ENCODE peak calls at places on chromosomes 7 and 10, in nine cellular contexts. B is H7; H is IMR-90; E is fibroblast of pulmonary artery; U is Daoy; I is CD14-positive monocyte; F is nucleus accumbens; J is thoracic aorta; Q is CD4-positive, alpha-beta memory T cell. G is an unnamed sample.

GRCh38 chr10:78139336-78139735 is 105.7 kb downstream of the RPS24 start:
- DNase-seq in U (no peak), I (no peak), F (no peak), J (no peak), H (no peak), E (no peak), Q (no peak), B (peak), G (no peak)

GRCh38 chr7:2008101-2008935 is 224.4 kb downstream of the MAD1L1 start:
- DNase-seq in I (peak), F (no peak), U (no peak), H (no peak), Q (no peak), J (no peak), E (no peak), B (no peak), G (no peak)

GRCh38 chr10:99920901-99921300 is 88.8 kb downstream of the DNMBP start:
- DNase-seq in B (no peak), I (no peak), U (peak), H (peak), J (no peak), E (peak), Q (no peak), F (no peak), G (no peak)

GRCh38 chr7:146660839-146661238 is 544.2 kb downstream of the CNTNAP2 start:
- DNase-seq in E (no peak), H (no peak), B (no peak), I (no peak), U (no peak), Q (no peak), F (no peak), J (no peak), G (no peak)

GRCh38 chr10:84204610-84205009 is 10.3 kb downstream of the CDHR1 start:
- DNase-seq in F (no peak), U (no peak), J (no peak), E (no peak), I (no peak), H (no peak), Q (no peak), B (no peak), G (no peak)

GRCh38 chr10:60032723-60033122 is 126.4 kb upstream of the CCDC6 start:
- DNase-seq in U (peak), I (peak), Q (no peak), H (peak), E (peak), F (peak), B (peak), J (peak), G (peak)

GRCh38 chr7:98703916-98704315 is 86.8 kb downstream of the NPTX2 start:
- DNase-seq in E (no peak), J (no peak), I (no peak), F (no peak), B (no peak), U (no peak), H (no peak), Q (no peak), G (no peak)

GRCh38 chr10:126839094-126839761 is 66.0 kb upstream of the DOCK1 start:
- DNase-seq in F (peak), H (no peak), I (no peak), J (no peak), Q (no peak), U (no peak), E (no peak), B (no peak), G (no peak)

GRCh38 chr10:88702848-88703597 is 3.0 kb upstream of the LIPK start:
- DNase-seq in I (no peak), H (peak), F (no peak), Q (no peak), B (peak), J (no peak), U (peak), E (no peak), G (peak)

GRCh38 chr7:85659364-85659763 is 472.5 kb upstream of the SEMA3D start:
- DNase-seq in I (no peak), H (peak), Q (no peak), F (no peak), J (no peak), U (peak), B (no peak), E (peak), G (no peak)

GRCh38 chr10:42428534-42428933 is 209.8 kb downstream of the ZNF33B start:
- DNase-seq in I (no peak), Q (no peak), F (no peak), E (peak), B (no peak), U (no peak), H (no peak), J (no peak), G (no peak)

GRCh38 chr10:86684305-86684704 is 16.0 kb downstream of the LDB3 start:
- DNase-seq in J (no peak), E (peak), I (no peak), F (no peak), B (peak), U (peak), Q (no peak), H (peak), G (no peak)

G was measured in NT2/D1.